ENCODE peak calls at places on chromosomes 11 and 22, in seven cellular contexts. One of them, this sample, is unnamed. For H3K9me3 and H3K36me3, the result is how much of the 10 kb centered on the place peaks cover.

GRCh38 chr11:92453055-92453454 is 228.4 kb downstream of the FAT3 start:
- DNase-seq in mucosa of descending colon: no peak
- DNase-seq in adrenal gland: no peak
- DNase-seq in sigmoid colon: no peak
- DNase-seq in fibroblast of lung: peak
- DNase-seq in lung: no peak
- DNase-seq in pancreas: no peak
- DNase-seq in this sample: no peak

GRCh38 chr22:42347281-42347824 is 76.9 kb upstream of the TCF20 start:
- DNase-seq in mucosa of descending colon: no peak
- DNase-seq in adrenal gland: no peak
- DNase-seq in sigmoid colon: no peak
- DNase-seq in fibroblast of lung: no peak
- DNase-seq in lung: no peak
- DNase-seq in pancreas: no peak
- DNase-seq in this sample: peak

GRCh38 chr11:117915219-117915618 is 14.0 kb downstream of the TMPRSS13 start:
- DNase-seq in mucosa of descending colon: no peak
- DNase-seq in adrenal gland: no peak
- DNase-seq in sigmoid colon: peak
- DNase-seq in fibroblast of lung: no peak
- DNase-seq in lung: no peak
- DNase-seq in pancreas: no peak
- DNase-seq in this sample: no peak

GRCh38 chr22:42283288-42284229 is 13.1 kb upstream of the TCF20 start:
- DNase-seq in mucosa of descending colon: peak
- DNase-seq in adrenal gland: no peak
- DNase-seq in sigmoid colon: no peak
- DNase-seq in fibroblast of lung: no peak
- DNase-seq in lung: no peak
- DNase-seq in pancreas: no peak
- DNase-seq in this sample: no peak

GRCh38 chr11:19651654-19652053 is 61.0 kb upstream of the NAV2 start:
- DNase-seq in mucosa of descending colon: no peak
- DNase-seq in adrenal gland: no peak
- DNase-seq in sigmoid colon: no peak
- DNase-seq in fibroblast of lung: peak
- DNase-seq in lung: no peak
- DNase-seq in pancreas: no peak
- DNase-seq in this sample: no peak

GRCh38 chr22:20992456-20993303 is 9.2 kb downstream of the THAP7 start:
- DNase-seq in mucosa of descending colon: no peak
- DNase-seq in adrenal gland: no peak
- DNase-seq in sigmoid colon: no peak
- DNase-seq in fibroblast of lung: no peak
- DNase-seq in lung: no peak
- DNase-seq in pancreas: no peak
- DNase-seq in this sample: no peak

GRCh38 chr11:131867457-131868257 is 497.2 kb downstream of the NTM start:
- DNase-seq in mucosa of descending colon: peak
- DNase-seq in adrenal gland: peak
- DNase-seq in sigmoid colon: peak
- DNase-seq in fibroblast of lung: peak
- DNase-seq in lung: peak
- DNase-seq in pancreas: peak
- DNase-seq in this sample: no peak

GRCh38 chr22:23289130-23289503 is 108.8 kb downstream of the BCR start:
- DNase-seq in mucosa of descending colon: no peak
- DNase-seq in adrenal gland: no peak
- DNase-seq in sigmoid colon: no peak
- DNase-seq in fibroblast of lung: no peak
- DNase-seq in lung: no peak
- DNase-seq in pancreas: no peak
- DNase-seq in this sample: no peak

GRCh38 chr11:91596111-91596510 is 628.5 kb upstream of the FAT3 start:
- DNase-seq in mucosa of descending colon: no peak
- DNase-seq in adrenal gland: no peak
- DNase-seq in sigmoid colon: no peak
- DNase-seq in fibroblast of lung: no peak
- DNase-seq in lung: no peak
- DNase-seq in pancreas: no peak
- DNase-seq in this sample: no peak

GRCh38 chr22:44046485-44047141 is 22.5 kb downstream of the PARVB start:
- DNase-seq in mucosa of descending colon: no peak
- DNase-seq in adrenal gland: no peak
- DNase-seq in sigmoid colon: no peak
- DNase-seq in fibroblast of lung: no peak
- DNase-seq in lung: no peak
- DNase-seq in pancreas: no peak
- DNase-seq in this sample: no peak

GRCh38 chr11:87281496-87281895 is 243.8 kb downstream of the TMEM135 start:
- DNase-seq in mucosa of descending colon: no peak
- DNase-seq in adrenal gland: no peak
- DNase-seq in sigmoid colon: no peak
- DNase-seq in fibroblast of lung: peak
- DNase-seq in lung: no peak
- DNase-seq in pancreas: no peak
- DNase-seq in this sample: no peak

GRCh38 chr11:46248270-46249102 is 29.0 kb upstream of the CREB3L1 start:
- DNase-seq in mucosa of descending colon: no peak
- DNase-seq in adrenal gland: no peak
- DNase-seq in sigmoid colon: no peak
- DNase-seq in fibroblast of lung: peak
- DNase-seq in lung: no peak
- DNase-seq in pancreas: no peak
- DNase-seq in this sample: no peak

DNA sequence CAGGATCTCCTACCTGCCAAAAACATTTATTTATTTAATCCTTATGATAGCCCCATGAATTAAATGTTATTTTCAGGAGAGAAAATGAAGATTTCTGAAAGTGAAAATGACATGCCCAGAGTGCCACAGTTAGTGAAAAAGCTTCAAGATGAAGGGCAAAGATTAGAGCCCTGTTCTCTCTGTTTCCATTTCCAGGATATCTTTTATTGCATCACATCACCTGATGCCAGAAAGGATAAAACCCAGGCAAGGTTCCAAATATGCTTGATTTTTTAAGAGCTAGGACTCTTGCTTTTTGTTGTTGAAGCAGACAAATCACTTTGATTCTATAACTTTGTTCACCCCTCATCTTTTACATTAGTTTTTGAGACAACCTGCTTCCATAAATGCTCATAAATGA is 29.4 kb upstream of the TBCEL start:
- DNase-seq in mucosa of descending colon: no peak
- DNase-seq in adrenal gland: no peak
- DNase-seq in sigmoid colon: no peak
- DNase-seq in fibroblast of lung: no peak
- DNase-seq in lung: no peak
- DNase-seq in pancreas: no peak
- DNase-seq in this sample: no peak
- H3K9me3 ChIP-seq in mucosa of descending colon: under half
- H3K9me3 ChIP-seq in adrenal gland: under half
- H3K9me3 ChIP-seq in sigmoid colon: under half
- H3K9me3 ChIP-seq in fibroblast of lung: under half
- H3K9me3 ChIP-seq in lung: under half
- H3K9me3 ChIP-seq in pancreas: under half
- H3K9me3 ChIP-seq in this sample: under half

GRCh38 chr11:65581928-65582327 is 6.1 kb downstream of the EHBP1L1 start:
- DNase-seq in mucosa of descending colon: no peak
- DNase-seq in adrenal gland: no peak
- DNase-seq in sigmoid colon: no peak
- DNase-seq in fibroblast of lung: no peak
- DNase-seq in lung: no peak
- DNase-seq in pancreas: no peak
- DNase-seq in this sample: no peak
- H3K36me3 ChIP-seq in mucosa of descending colon: under half
- H3K36me3 ChIP-seq in adrenal gland: under half
- H3K36me3 ChIP-seq in sigmoid colon: under half
- H3K36me3 ChIP-seq in fibroblast of lung: under half
- H3K36me3 ChIP-seq in lung: half or more
- H3K36me3 ChIP-seq in pancreas: under half
- H3K36me3 ChIP-seq in this sample: under half

GRCh38 chr11:67406969-67407699 is 3.3 kb downstream of the TBC1D10C start:
- DNase-seq in mucosa of descending colon: peak
- DNase-seq in adrenal gland: no peak
- DNase-seq in sigmoid colon: no peak
- DNase-seq in fibroblast of lung: no peak
- DNase-seq in lung: no peak
- DNase-seq in pancreas: no peak
- DNase-seq in this sample: no peak

GRCh38 chr11:67409261-67409666 is 5.4 kb downstream of the TBC1D10C start:
- DNase-seq in mucosa of descending colon: peak
- DNase-seq in adrenal gland: no peak
- DNase-seq in sigmoid colon: no peak
- DNase-seq in fibroblast of lung: no peak
- DNase-seq in lung: no peak
- DNase-seq in pancreas: no peak
- DNase-seq in this sample: peak

GRCh38 chr11:67406420-67406968 is 2.6 kb downstream of the TBC1D10C start:
- DNase-seq in mucosa of descending colon: no peak
- DNase-seq in adrenal gland: no peak
- DNase-seq in sigmoid colon: no peak
- DNase-seq in fibroblast of lung: no peak
- DNase-seq in lung: no peak
- DNase-seq in pancreas: no peak
- DNase-seq in this sample: no peak

GRCh38 chr11:67408437-67409200 is 4.7 kb downstream of the TBC1D10C start:
- DNase-seq in mucosa of descending colon: peak
- DNase-seq in adrenal gland: no peak
- DNase-seq in sigmoid colon: no peak
- DNase-seq in fibroblast of lung: no peak
- DNase-seq in lung: no peak
- DNase-seq in pancreas: no peak
- DNase-seq in this sample: no peak

DNA sequence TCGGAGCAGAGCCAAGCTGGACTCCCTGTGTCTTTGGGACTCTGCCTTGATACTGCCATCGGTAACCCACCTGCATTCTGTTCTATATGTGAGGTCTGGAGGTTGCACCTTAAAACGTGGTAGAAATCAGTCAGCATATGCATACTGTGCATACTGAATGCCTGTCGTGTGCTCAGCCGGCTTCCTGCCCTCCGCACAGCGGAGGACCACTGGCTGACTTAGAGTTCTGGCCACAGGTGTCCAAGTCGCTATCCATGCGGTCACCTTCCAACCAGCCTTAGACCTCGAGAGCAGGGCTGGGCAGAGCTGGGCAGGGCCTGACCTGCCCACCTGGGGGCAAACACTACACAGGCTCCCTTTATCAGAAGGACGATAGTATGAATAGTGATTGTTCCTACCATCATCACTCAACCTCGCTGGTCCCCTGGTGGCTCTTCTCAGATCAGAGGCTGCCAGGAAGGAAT is 3.8 kb downstream of the TBC1D10C start:
- DNase-seq in mucosa of descending colon: no peak
- DNase-seq in adrenal gland: no peak
- DNase-seq in sigmoid colon: no peak
- DNase-seq in fibroblast of lung: no peak
- DNase-seq in lung: no peak
- DNase-seq in pancreas: no peak
- DNase-seq in this sample: no peak
- H3K9me3 ChIP-seq in mucosa of descending colon: under half
- H3K9me3 ChIP-seq in adrenal gland: under half
- H3K9me3 ChIP-seq in sigmoid colon: under half
- H3K9me3 ChIP-seq in fibroblast of lung: under half
- H3K9me3 ChIP-seq in lung: under half
- H3K9me3 ChIP-seq in pancreas: under half
- H3K9me3 ChIP-seq in this sample: under half

GRCh38 chr11:93526691-93527583 is 16.3 kb downstream of the SMCO4 start:
- DNase-seq in mucosa of descending colon: peak
- DNase-seq in adrenal gland: no peak
- DNase-seq in sigmoid colon: no peak
- DNase-seq in fibroblast of lung: no peak
- DNase-seq in lung: no peak
- DNase-seq in pancreas: no peak
- DNase-seq in this sample: no peak

GRCh38 chr11:93524173-93524536 is 19.0 kb downstream of the SMCO4 start:
- DNase-seq in mucosa of descending colon: no peak
- DNase-seq in adrenal gland: no peak
- DNase-seq in sigmoid colon: no peak
- DNase-seq in fibroblast of lung: no peak
- DNase-seq in lung: no peak
- DNase-seq in pancreas: no peak
- DNase-seq in this sample: no peak

GRCh38 chr11:93524868-93525267 is 18.3 kb downstream of the SMCO4 start:
- DNase-seq in mucosa of descending colon: no peak
- DNase-seq in adrenal gland: no peak
- DNase-seq in sigmoid colon: no peak
- DNase-seq in fibroblast of lung: no peak
- DNase-seq in lung: no peak
- DNase-seq in pancreas: no peak
- DNase-seq in this sample: no peak

GRCh38 chr11:93526058-93526633 is 17.0 kb downstream of the SMCO4 start:
- DNase-seq in mucosa of descending colon: no peak
- DNase-seq in adrenal gland: no peak
- DNase-seq in sigmoid colon: no peak
- DNase-seq in fibroblast of lung: no peak
- DNase-seq in lung: no peak
- DNase-seq in pancreas: no peak
- DNase-seq in this sample: no peak

DNA sequence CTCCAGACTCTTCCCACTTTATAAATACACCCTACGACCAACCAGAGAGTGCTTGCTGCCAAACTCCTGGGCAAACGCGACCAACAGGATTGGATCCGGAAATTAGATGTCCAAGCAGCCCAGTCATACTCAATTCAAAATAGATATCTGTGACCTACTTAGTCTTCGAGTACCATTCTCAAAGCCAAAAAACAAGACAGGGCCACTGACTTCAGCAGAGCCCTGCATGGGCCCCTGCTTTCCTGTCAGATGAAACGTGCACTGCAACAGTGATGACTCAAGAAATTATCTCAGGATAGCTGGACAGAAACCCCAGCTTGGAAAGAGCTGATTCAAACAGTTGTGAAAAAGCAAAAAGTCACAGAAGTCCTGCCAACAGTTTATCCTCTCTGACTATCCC is 17.6 kb downstream of the SMCO4 start:
- DNase-seq in mucosa of descending colon: no peak
- DNase-seq in adrenal gland: peak
- DNase-seq in sigmoid colon: no peak
- DNase-seq in fibroblast of lung: peak
- DNase-seq in lung: no peak
- DNase-seq in pancreas: no peak
- DNase-seq in this sample: no peak
- H3K36me3 ChIP-seq in mucosa of descending colon: under half
- H3K36me3 ChIP-seq in adrenal gland: under half
- H3K36me3 ChIP-seq in sigmoid colon: under half
- H3K36me3 ChIP-seq in fibroblast of lung: under half
- H3K36me3 ChIP-seq in lung: under half
- H3K36me3 ChIP-seq in pancreas: under half
- H3K36me3 ChIP-seq in this sample: under half

DNA sequence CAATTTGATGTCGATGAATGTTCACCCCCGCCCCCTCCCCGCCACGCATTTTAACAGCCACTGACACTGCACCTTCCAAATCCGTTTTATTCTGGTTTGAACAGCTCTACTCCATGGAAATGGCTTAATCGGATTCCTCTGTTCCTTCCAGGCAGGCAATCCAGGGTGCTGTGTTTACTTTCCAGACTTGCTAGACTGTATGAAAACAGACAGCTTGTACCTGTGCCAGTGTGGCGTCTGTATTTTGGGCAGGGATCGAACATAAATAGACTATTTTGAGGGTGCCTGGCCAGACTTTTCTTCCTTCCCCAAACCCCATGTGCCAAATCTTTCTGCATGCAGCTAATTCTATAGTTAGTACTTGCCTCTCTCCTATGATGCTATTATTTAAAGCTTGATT is 815.0 kb downstream of the BRD1 start:
- DNase-seq in mucosa of descending colon: no peak
- DNase-seq in adrenal gland: no peak
- DNase-seq in sigmoid colon: no peak
- DNase-seq in fibroblast of lung: no peak
- DNase-seq in lung: no peak
- DNase-seq in pancreas: no peak
- DNase-seq in this sample: no peak
- H3K9me3 ChIP-seq in mucosa of descending colon: under half
- H3K9me3 ChIP-seq in adrenal gland: under half
- H3K9me3 ChIP-seq in sigmoid colon: under half
- H3K9me3 ChIP-seq in fibroblast of lung: under half
- H3K9me3 ChIP-seq in lung: under half
- H3K9me3 ChIP-seq in pancreas: under half
- H3K9me3 ChIP-seq in this sample: under half

This sample was measured in CD8-positive, alpha-beta memory T cell.